ENCODE peak calls at places on chromosomes 11 and 22, in six cellular contexts. B is mesenchymal stem cell; C is K562; W is CD4-positive, alpha-beta memory T cell; U is cardiac muscle cell; H is AG04450. X is an unnamed sample.

GRCh38 chr11:86608251-86608799 is 64.1 kb downstream of the ME3 start:
- DNase-seq in B (peak), C (peak), W (peak), U (peak), H (peak), X (peak)

GRCh38 chr11:44006882-44007495 is 40.8 kb upstream of the ACCSL start:
- DNase-seq in B (no peak), C (no peak), W (no peak), U (no peak), H (no peak), X (no peak)

GRCh38 chr22:28773461-28773867 is 969 bp downstream of the CCDC117 start:
- DNase-seq in B (peak), C (no peak), W (no peak), U (peak), H (no peak), X (peak)

GRCh38 chr11:75350743-75351540 is 519 bp downstream of the ARRB1 start:
- DNase-seq in B (peak), C (peak), W (peak), U (peak), H (no peak), X (peak)

GRCh38 chr22:39175127-39176066 is 22.9 kb upstream of the CBX7 start:
- DNase-seq in B (peak), C (no peak), W (no peak), U (peak), H (no peak), X (no peak)

GRCh38 chr11:76629133-76629852 is 41.3 kb downstream of the LRRC32 start:
- DNase-seq in B (peak), C (no peak), W (peak), U (peak), H (no peak), X (peak)

GRCh38 chr22:42662114-42663021 is 13.2 kb upstream of the CYB5R3 start:
- DNase-seq in B (peak), C (peak), W (peak), U (peak), H (no peak), X (peak)

GRCh38 chr11:114353448-114353847 is 46.9 kb downstream of the C11orf71 start:
- DNase-seq in B (no peak), C (no peak), W (no peak), U (no peak), H (no peak), X (no peak)

GRCh38 chr22:37636186-37636948 is 3.1 kb upstream of the SH3BP1 start:
- DNase-seq in B (peak), C (peak), W (no peak), U (peak), H (no peak), X (peak)

GRCh38 chr11:125956371-125956770 is 10.5 kb downstream of the VSIG10L2 start:
- DNase-seq in B (peak), C (no peak), W (no peak), U (peak), H (no peak), X (no peak)

GRCh38 chr22:31926969-31927368 is 17.4 kb upstream of the YWHAH start:
- DNase-seq in B (no peak), C (no peak), W (no peak), U (no peak), H (no peak), X (no peak)

GRCh38 chr11:35082322-35083180 is 56.4 kb upstream of the CD44 start:
- DNase-seq in B (peak), C (peak), W (peak), U (peak), H (no peak), X (peak)

GRCh38 chr11:79413258-79413657 is 27.6 kb downstream of the TENM4 start:
- DNase-seq in B (peak), C (no peak), W (no peak), U (peak), H (peak), X (peak)

GRCh38 chr11:45773271-45774022 is 31.5 kb upstream of the SLC35C1 start:
- DNase-seq in B (no peak), C (no peak), W (no peak), U (no peak), H (no peak), X (no peak)

GRCh38 chr11:59416613-59417012 is 9.6 kb downstream of the OR5A2 start:
- DNase-seq in B (no peak), C (no peak), W (no peak), U (no peak), H (no peak), X (no peak)

GRCh38 chr11:107857550-107858216 is 904 bp downstream of the SLC35F2 start:
- DNase-seq in B (peak), C (peak), W (no peak), U (no peak), H (no peak), X (peak)

GRCh38 chr11:74702383-74703007 is 28.7 kb downstream of the CHRDL2 start:
- DNase-seq in B (peak), C (peak), W (peak), U (peak), H (peak), X (peak)

GRCh38 chr22:30552719-30553118 is 6.2 kb upstream of the SEC14L6 start:
- DNase-seq in B (no peak), C (no peak), W (no peak), U (no peak), H (no peak), X (no peak)

GRCh38 chr11:78190374-78190773 is 1.7 kb downstream of the USP35 start:
- DNase-seq in B (peak), C (no peak), W (no peak), U (no peak), H (no peak), X (no peak)

GRCh38 chr11:124812876-124813275 is 12.7 kb upstream of the MSANTD2 start:
- DNase-seq in B (no peak), C (no peak), W (no peak), U (peak), H (no peak), X (no peak)

DNA sequence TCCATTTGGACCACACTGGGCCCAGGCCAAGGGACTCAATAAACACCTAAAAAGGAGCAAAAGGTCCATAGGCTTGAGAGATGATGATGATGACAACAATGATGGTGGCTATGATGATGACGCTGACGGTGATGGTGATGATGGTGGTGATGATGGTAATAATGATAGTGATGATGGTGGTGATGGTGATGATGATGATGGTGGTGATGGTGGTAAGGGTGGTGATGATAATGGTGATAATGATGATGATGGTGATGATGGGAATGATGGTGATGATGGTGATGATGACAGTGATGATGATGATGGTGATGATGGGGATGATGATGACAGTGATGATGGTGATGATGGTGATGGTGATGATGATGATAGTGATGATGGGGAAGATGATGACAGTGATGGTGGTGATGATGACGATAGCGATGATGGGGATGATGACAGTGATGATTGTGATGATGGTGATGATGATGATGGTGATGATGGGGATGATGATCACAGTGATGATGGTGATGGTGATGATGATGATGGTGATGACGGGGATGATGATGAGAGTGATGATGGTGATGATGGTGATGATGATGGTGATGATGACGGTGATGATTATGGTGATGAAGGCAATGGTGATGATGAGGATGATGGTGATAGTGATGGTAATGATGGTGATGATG is 7.1 kb upstream of the RASD2 start:
- DNase-seq in B (no peak), C (no peak), W (no peak), U (no peak), H (no peak), X (no peak)
- H3K4me3 ChIP-seq in B (no peak), C (no peak), W (no peak), U (no peak), H (no peak), X (no peak)

DNA sequence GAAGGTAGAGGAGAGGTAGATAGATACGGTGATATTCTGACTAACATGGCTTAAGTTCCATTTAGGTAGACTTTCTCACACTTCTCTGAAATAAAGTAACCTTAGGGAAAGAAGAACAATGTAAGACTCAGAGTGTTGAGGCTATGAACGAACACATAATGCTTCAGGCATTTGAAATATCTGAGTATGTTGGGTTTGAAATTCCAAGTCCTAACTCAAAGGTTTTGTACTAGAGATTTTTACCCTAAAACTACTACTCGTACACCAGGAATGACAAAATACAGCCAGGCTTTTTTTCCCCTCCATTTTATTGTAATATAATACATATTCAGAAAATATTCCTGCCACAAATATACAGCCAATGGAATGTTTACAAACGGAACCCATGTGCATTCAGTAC is 592.6 kb downstream of the ETS1 start:
- DNase-seq in B (no peak), C (no peak), W (no peak), U (peak), H (peak), X (no peak)
- H3K4me3 ChIP-seq in B (no peak), C (no peak), W (no peak), U (no peak), H (no peak), X (no peak)

GRCh38 chr11:30878400-30878799 is 292.2 kb upstream of the MPPED2 start:
- DNase-seq in B (no peak), C (no peak), W (no peak), U (no peak), H (no peak), X (no peak)

GRCh38 chr11:30876656-30877371 is 290.7 kb upstream of the MPPED2 start:
- DNase-seq in B (no peak), C (no peak), W (no peak), U (peak), H (no peak), X (no peak)

GRCh38 chr11:30868495-30869130 is 282.5 kb upstream of the MPPED2 start:
- DNase-seq in B (no peak), C (no peak), W (no peak), U (no peak), H (no peak), X (no peak)

GRCh38 chr11:30876228-30876627 is 290.1 kb upstream of the MPPED2 start:
- DNase-seq in B (no peak), C (no peak), W (no peak), U (no peak), H (no peak), X (no peak)

GRCh38 chr11:30873924-30874323 is 287.8 kb upstream of the MPPED2 start:
- DNase-seq in B (no peak), C (no peak), W (no peak), U (no peak), H (no peak), X (no peak)
- H3K4me3 ChIP-seq in B (no peak), C (no peak), W (no peak), U (no peak), H (no peak), X (no peak)

GRCh38 chr11:62922189-62922589 is 1.0 kb upstream of the CHRM1 start:
- DNase-seq in B (no peak), C (no peak), W (no peak), U (no peak), H (no peak), X (no peak)

GRCh38 chr11:62921573-62922188 is 518 bp upstream of the CHRM1 start:
- DNase-seq in B (no peak), C (no peak), W (no peak), U (peak), H (no peak), X (no peak)

GRCh38 chr11:62922653-62923371 is 1.6 kb upstream of the CHRM1 start:
- DNase-seq in B (no peak), C (peak), W (no peak), U (peak), H (no peak), X (peak)

GRCh38 chr11:62919898-62920640 is 1.1 kb downstream of the CHRM1 start:
- DNase-seq in B (no peak), C (peak), W (no peak), U (no peak), H (no peak), X (no peak)

GRCh38 chr11:62921201-62921572 is at the start of gene CHRM1:
- DNase-seq in B (no peak), C (no peak), W (no peak), U (no peak), H (no peak), X (no peak)
- H3K4me3 ChIP-seq in B (no peak), C (no peak), W (no peak), U (no peak), H (no peak), X (no peak)

X was measured in NB4.